ENCODE peak calls at places on chromosome 15, in ten cellular contexts. X, D, C, R, G, Q, B, L, S and H are unnamed samples.

GRCh38 chr15:46266691-46267090 is 631.9 kb downstream of the SQOR start:
- DNase-seq in B (no peak), S (no peak), G (no peak), L (no peak), R (no peak), D (no peak), Q (no peak), C (no peak), X (no peak), H (no peak)

GRCh38 chr15:84856731-84857417 is 27.6 kb upstream of the SLC28A1 start:
- DNase-seq in Q (no peak), L (no peak), B (no peak), D (no peak), G (no peak), R (no peak), C (no peak), X (no peak), S (no peak), H (no peak)

GRCh38 chr15:43414196-43414595 is 43.3 kb downstream of the TUBGCP4 start:
- DNase-seq in L (no peak), R (no peak), G (no peak), S (no peak), B (no peak), C (no peak), X (no peak), D (no peak), Q (no peak), H (no peak)

GRCh38 chr15:68695061-68695595 is 116.3 kb downstream of the CORO2B start:
- DNase-seq in B (no peak), D (no peak), X (no peak), Q (no peak), C (no peak), G (no peak), R (no peak), S (no peak), L (no peak), H (no peak)

GRCh38 chr15:50182233-50183013 is 427 bp downstream of the SLC27A2 start:
- DNase-seq in C (no peak), D (no peak), G (peak), L (peak), Q (no peak), S (peak), R (peak), X (peak), B (no peak), H (peak)

GRCh38 chr15:101611580-101612299 is 40.4 kb downstream of the TM2D3 start:
- DNase-seq in R (no peak), L (no peak), G (no peak), X (no peak), B (no peak), Q (no peak), D (no peak), C (no peak), S (no peak), H (no peak)

GRCh38 chr15:101795455-101795854 is 7.9 kb upstream of the OR4F6 start:
- DNase-seq in G (no peak), D (peak), S (no peak), L (no peak), X (no peak), Q (peak), R (no peak), C (no peak), B (no peak), H (no peak)

GRCh38 chr15:72127724-72128322 is 9.6 kb downstream of the SENP8 start:
- DNase-seq in S (no peak), C (no peak), G (no peak), X (no peak), L (no peak), R (no peak), D (no peak), B (no peak), Q (no peak), H (no peak)

GRCh38 chr15:26744894-26745293 is 28.0 kb downstream of the GABRB3 start:
- DNase-seq in B (no peak), L (no peak), C (no peak), S (no peak), Q (no peak), X (no peak), D (no peak), G (no peak), R (no peak), H (no peak)

GRCh38 chr15:39502048-39502447 is 78.8 kb upstream of the THBS1 start:
- DNase-seq in D (no peak), S (no peak), Q (no peak), B (peak), C (no peak), G (no peak), X (no peak), R (no peak), L (no peak), H (no peak)

GRCh38 chr15:93266291-93266690 is 177.3 kb upstream of the RGMA start:
- DNase-seq in B (no peak), D (no peak), S (no peak), Q (no peak), G (no peak), C (no peak), L (no peak), X (no peak), R (no peak), H (no peak)
- TF ChIP-seq CTCF in B (no peak), D (no peak), S (no peak), Q (no peak), G (no peak), C (no peak), L (no peak), X (no peak), R (no peak), H (no peak)

GRCh38 chr15:55802600-55803376 is 59.8 kb upstream of the PRTG start:
- DNase-seq in S (no peak), R (no peak), X (no peak), D (no peak), B (no peak), C (no peak), L (no peak), Q (no peak), G (no peak), H (no peak)
- TF ChIP-seq CTCF in S (no peak), R (no peak), X (no peak), D (no peak), B (no peak), C (no peak), L (no peak), Q (no peak), G (no peak), H (no peak)

GRCh38 chr15:79540551-79540950 is 108.4 kb downstream of the MINAR1 start:
- DNase-seq in C (no peak), D (no peak), G (no peak), Q (no peak), R (no peak), L (no peak), S (no peak), X (no peak), B (peak), H (no peak)
- TF ChIP-seq CTCF in C (no peak), D (no peak), G (peak), Q (no peak), R (no peak), L (no peak), S (peak), X (no peak), B (peak), H (no peak)

DNA sequence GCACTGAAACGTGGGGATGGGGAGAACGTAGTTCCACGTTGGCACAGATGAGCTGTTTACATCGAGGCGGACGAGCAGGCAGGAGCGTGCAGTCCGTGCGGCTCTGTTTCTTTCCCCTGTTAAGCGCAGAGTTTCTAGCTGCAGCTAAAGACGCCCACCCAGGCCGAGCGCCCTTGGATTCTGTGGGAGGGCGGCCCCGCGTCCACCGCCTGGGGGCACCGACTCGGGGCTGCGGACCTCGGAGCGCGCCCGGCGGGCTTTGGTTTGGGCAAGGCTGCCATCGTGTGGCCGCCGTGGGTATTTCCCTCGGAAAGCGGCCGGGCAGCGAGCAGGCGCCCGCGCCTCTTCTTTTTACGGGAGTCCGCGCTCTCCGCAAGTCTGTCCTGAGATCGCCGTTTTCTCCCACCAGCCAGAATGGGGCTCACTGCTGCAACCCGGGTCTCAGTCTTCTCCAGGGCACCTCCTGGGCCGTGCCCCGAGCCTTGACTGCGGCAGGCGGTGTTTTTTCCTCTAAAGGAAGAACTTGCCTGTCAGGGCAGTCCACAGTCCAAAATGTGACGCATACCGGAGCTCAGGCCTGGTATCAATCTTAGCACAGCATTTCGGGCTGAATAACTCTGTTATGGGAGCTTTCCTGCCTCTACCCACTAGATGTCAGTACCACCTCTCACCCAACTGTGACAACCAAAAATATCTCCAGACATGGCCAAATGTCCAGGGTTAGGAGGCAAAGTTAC is 219.9 kb upstream of the IGF1R start:
- DNase-seq in C (peak), G (peak), S (peak), L (peak), B (peak), D (peak), Q (no peak), R (peak), X (peak), H (peak)
- TF ChIP-seq CTCF in C (peak), G (peak), S (peak), L (peak), B (peak), D (peak), Q (peak), R (peak), X (peak), H (peak)

GRCh38 chr15:40763801-40764765 is at the start of gene GCHFR:
- DNase-seq in L (peak), D (no peak), B (peak), Q (no peak), G (peak), R (peak), S (peak), C (peak), X (peak), H (peak)
- TF ChIP-seq CTCF in L (peak), D (peak), B (peak), Q (peak), G (no peak), R (no peak), S (peak), C (peak), X (no peak), H (no peak)